ENCODE peak calls at places on chromosomes 1 and 21, in eight cellular contexts. One of them, this sample, is unnamed.
A peak's percentile ranks its signal among the peaks of the same experiment; 100 is the strongest.

GRCh38 chr1:204410764-204411450 is 710 bp downstream of the PPP1R15B start:
- DNase-seq in stimulated activated effector memory CD8-positive, alpha-beta T cell treated with anti-CD3 and anti-CD28 coated beads, Interleukin-12 subunit alpha, Interleukin-12 subunit beta, amount 100 ng/mL, for 72 hours: peak; percentile 68
- DNase-seq in Jurkat, Clone E6-1: no peak
- DNase-seq in HEK293T: no peak
- DNase-seq in NCI-H345: peak; percentile 42
- DNase-seq in DMS 273 treated with DMSO at 0.1 percent for 48 hours: peak; percentile 40
- DNase-seq in activated CD4-positive, alpha-beta T cell treated with anti-CD3 and anti-CD28 coated beads, Interleukin-2, amount 50 U/mL, for 1 hour: peak; percentile 7
- DNase-seq in stimulated activated CD4-positive, alpha-beta T cell treated with anti-CD3 and anti-CD28 coated beads, Interleukin-12 subunit alpha, Interleukin-12 subunit beta, amount 100 ng/mL, for 24 hours: no peak
- DNase-seq in this sample: peak; percentile 26

GRCh38 chr1:78676347-78676982 is 26.8 kb downstream of the IFI44 start:
- DNase-seq in stimulated activated effector memory CD8-positive, alpha-beta T cell treated with anti-CD3 and anti-CD28 coated beads, Interleukin-12 subunit alpha, Interleukin-12 subunit beta, amount 100 ng/mL, for 72 hours: no peak
- DNase-seq in Jurkat, Clone E6-1: peak; percentile 64
- DNase-seq in HEK293T: peak; percentile 39
- DNase-seq in NCI-H345: peak; percentile 53
- DNase-seq in DMS 273 treated with DMSO at 0.1 percent for 48 hours: peak; percentile 27
- DNase-seq in activated CD4-positive, alpha-beta T cell treated with anti-CD3 and anti-CD28 coated beads, Interleukin-2, amount 50 U/mL, for 1 hour: peak; percentile 44
- DNase-seq in stimulated activated CD4-positive, alpha-beta T cell treated with anti-CD3 and anti-CD28 coated beads, Interleukin-12 subunit alpha, Interleukin-12 subunit beta, amount 100 ng/mL, for 24 hours: peak; percentile 27
- DNase-seq in this sample: no peak

GRCh38 chr1:36207339-36207738 is 16.9 kb upstream of the THRAP3 start:
- DNase-seq in stimulated activated effector memory CD8-positive, alpha-beta T cell treated with anti-CD3 and anti-CD28 coated beads, Interleukin-12 subunit alpha, Interleukin-12 subunit beta, amount 100 ng/mL, for 72 hours: no peak
- DNase-seq in Jurkat, Clone E6-1: no peak
- DNase-seq in HEK293T: no peak
- DNase-seq in NCI-H345: no peak
- DNase-seq in DMS 273 treated with DMSO at 0.1 percent for 48 hours: no peak
- DNase-seq in activated CD4-positive, alpha-beta T cell treated with anti-CD3 and anti-CD28 coated beads, Interleukin-2, amount 50 U/mL, for 1 hour: no peak
- DNase-seq in stimulated activated CD4-positive, alpha-beta T cell treated with anti-CD3 and anti-CD28 coated beads, Interleukin-12 subunit alpha, Interleukin-12 subunit beta, amount 100 ng/mL, for 24 hours: no peak
- DNase-seq in this sample: no peak

GRCh38 chr21:31258073-31258472 is 86.0 kb downstream of the TIAM1 start:
- DNase-seq in stimulated activated effector memory CD8-positive, alpha-beta T cell treated with anti-CD3 and anti-CD28 coated beads, Interleukin-12 subunit alpha, Interleukin-12 subunit beta, amount 100 ng/mL, for 72 hours: no peak
- DNase-seq in Jurkat, Clone E6-1: no peak
- DNase-seq in HEK293T: no peak
- DNase-seq in NCI-H345: no peak
- DNase-seq in DMS 273 treated with DMSO at 0.1 percent for 48 hours: no peak
- DNase-seq in activated CD4-positive, alpha-beta T cell treated with anti-CD3 and anti-CD28 coated beads, Interleukin-2, amount 50 U/mL, for 1 hour: no peak
- DNase-seq in stimulated activated CD4-positive, alpha-beta T cell treated with anti-CD3 and anti-CD28 coated beads, Interleukin-12 subunit alpha, Interleukin-12 subunit beta, amount 100 ng/mL, for 24 hours: no peak
- DNase-seq in this sample: no peak

GRCh38 chr1:197572169-197572568 is 203.1 kb downstream of the DENND1B start:
- DNase-seq in stimulated activated effector memory CD8-positive, alpha-beta T cell treated with anti-CD3 and anti-CD28 coated beads, Interleukin-12 subunit alpha, Interleukin-12 subunit beta, amount 100 ng/mL, for 72 hours: no peak
- DNase-seq in Jurkat, Clone E6-1: no peak
- DNase-seq in HEK293T: no peak
- DNase-seq in NCI-H345: no peak
- DNase-seq in DMS 273 treated with DMSO at 0.1 percent for 48 hours: no peak
- DNase-seq in activated CD4-positive, alpha-beta T cell treated with anti-CD3 and anti-CD28 coated beads, Interleukin-2, amount 50 U/mL, for 1 hour: no peak
- DNase-seq in stimulated activated CD4-positive, alpha-beta T cell treated with anti-CD3 and anti-CD28 coated beads, Interleukin-12 subunit alpha, Interleukin-12 subunit beta, amount 100 ng/mL, for 24 hours: no peak
- DNase-seq in this sample: no peak

GRCh38 chr1:178942285-178943218 is 71.7 kb upstream of the ANGPTL1 start:
- DNase-seq in stimulated activated effector memory CD8-positive, alpha-beta T cell treated with anti-CD3 and anti-CD28 coated beads, Interleukin-12 subunit alpha, Interleukin-12 subunit beta, amount 100 ng/mL, for 72 hours: peak; percentile 43
- DNase-seq in Jurkat, Clone E6-1: peak; percentile 71
- DNase-seq in HEK293T: no peak
- DNase-seq in NCI-H345: no peak
- DNase-seq in DMS 273 treated with DMSO at 0.1 percent for 48 hours: no peak
- DNase-seq in activated CD4-positive, alpha-beta T cell treated with anti-CD3 and anti-CD28 coated beads, Interleukin-2, amount 50 U/mL, for 1 hour: no peak
- DNase-seq in stimulated activated CD4-positive, alpha-beta T cell treated with anti-CD3 and anti-CD28 coated beads, Interleukin-12 subunit alpha, Interleukin-12 subunit beta, amount 100 ng/mL, for 24 hours: no peak
- DNase-seq in this sample: no peak

GRCh38 chr1:221462345-221462744 is 279.5 kb downstream of the DUSP10 start:
- DNase-seq in stimulated activated effector memory CD8-positive, alpha-beta T cell treated with anti-CD3 and anti-CD28 coated beads, Interleukin-12 subunit alpha, Interleukin-12 subunit beta, amount 100 ng/mL, for 72 hours: no peak
- DNase-seq in Jurkat, Clone E6-1: no peak
- DNase-seq in HEK293T: no peak
- DNase-seq in NCI-H345: no peak
- DNase-seq in DMS 273 treated with DMSO at 0.1 percent for 48 hours: no peak
- DNase-seq in activated CD4-positive, alpha-beta T cell treated with anti-CD3 and anti-CD28 coated beads, Interleukin-2, amount 50 U/mL, for 1 hour: no peak
- DNase-seq in stimulated activated CD4-positive, alpha-beta T cell treated with anti-CD3 and anti-CD28 coated beads, Interleukin-12 subunit alpha, Interleukin-12 subunit beta, amount 100 ng/mL, for 24 hours: no peak
- DNase-seq in this sample: no peak

GRCh38 chr21:41507521-41508414 is at the start of gene TMPRSS2:
- DNase-seq in stimulated activated effector memory CD8-positive, alpha-beta T cell treated with anti-CD3 and anti-CD28 coated beads, Interleukin-12 subunit alpha, Interleukin-12 subunit beta, amount 100 ng/mL, for 72 hours: no peak
- DNase-seq in Jurkat, Clone E6-1: no peak
- DNase-seq in HEK293T: no peak
- DNase-seq in NCI-H345: peak; percentile 18
- DNase-seq in DMS 273 treated with DMSO at 0.1 percent for 48 hours: no peak
- DNase-seq in activated CD4-positive, alpha-beta T cell treated with anti-CD3 and anti-CD28 coated beads, Interleukin-2, amount 50 U/mL, for 1 hour: no peak
- DNase-seq in stimulated activated CD4-positive, alpha-beta T cell treated with anti-CD3 and anti-CD28 coated beads, Interleukin-12 subunit alpha, Interleukin-12 subunit beta, amount 100 ng/mL, for 24 hours: no peak
- DNase-seq in this sample: no peak

GRCh38 chr1:37989381-37989930 is 366 bp downstream of the SF3A3 start:
- DNase-seq in stimulated activated effector memory CD8-positive, alpha-beta T cell treated with anti-CD3 and anti-CD28 coated beads, Interleukin-12 subunit alpha, Interleukin-12 subunit beta, amount 100 ng/mL, for 72 hours: no peak
- DNase-seq in Jurkat, Clone E6-1: no peak
- DNase-seq in HEK293T: no peak
- DNase-seq in NCI-H345: peak; percentile 38
- DNase-seq in DMS 273 treated with DMSO at 0.1 percent for 48 hours: no peak
- DNase-seq in activated CD4-positive, alpha-beta T cell treated with anti-CD3 and anti-CD28 coated beads, Interleukin-2, amount 50 U/mL, for 1 hour: peak; percentile 32
- DNase-seq in stimulated activated CD4-positive, alpha-beta T cell treated with anti-CD3 and anti-CD28 coated beads, Interleukin-12 subunit alpha, Interleukin-12 subunit beta, amount 100 ng/mL, for 24 hours: no peak
- DNase-seq in this sample: no peak